ENCODE peak calls at places on chromosomes 2 and 18, in seven cellular contexts. One of them, this sample, is unnamed.
A peak's percentile ranks its signal among the peaks of the same experiment; 100 is the strongest.

GRCh38 chr2:96556441-96557330 is 20.1 kb downstream of the ARID5A start:
- DNase-seq in fibroblast of pulmonary artery: peak; percentile 56
- DNase-seq in BE2C: no peak
- DNase-seq in fibroblast of mammary gland: peak; percentile 96
- DNase-seq in HL-60: peak; percentile 14
- DNase-seq in psoas muscle: peak; percentile 56
- DNase-seq in adrenal gland: peak; percentile 87
- DNase-seq in this sample: peak; percentile 37

GRCh38 chr2:8277921-8278571 is 403.8 kb upstream of the ID2 start:
- DNase-seq in fibroblast of pulmonary artery: no peak
- DNase-seq in fibroblast of mammary gland: no peak
- DNase-seq in HL-60: no peak
- DNase-seq in psoas muscle: no peak
- DNase-seq in adrenal gland: no peak
- DNase-seq in BE2C: no peak
- DNase-seq in this sample: peak; percentile 77

GRCh38 chr2:223465793-223466192 is 136.4 kb downstream of the SCG2 start:
- DNase-seq in fibroblast of mammary gland: peak; percentile 100
- DNase-seq in fibroblast of pulmonary artery: peak; percentile 99
- DNase-seq in HL-60: peak; percentile 98
- DNase-seq in BE2C: no peak
- DNase-seq in psoas muscle: peak; percentile 85
- DNase-seq in adrenal gland: peak; percentile 91
- DNase-seq in this sample: no peak

GRCh38 chr18:44698518-44698917 is 17.8 kb downstream of the SETBP1 start:
- DNase-seq in HL-60: no peak
- DNase-seq in adrenal gland: no peak
- DNase-seq in fibroblast of mammary gland: no peak
- DNase-seq in psoas muscle: no peak
- DNase-seq in BE2C: no peak
- DNase-seq in fibroblast of pulmonary artery: no peak
- DNase-seq in this sample: no peak

GRCh38 chr2:218465987-218466633 is 47.2 kb downstream of the VIL1 start:
- DNase-seq in fibroblast of pulmonary artery: peak; percentile 60
- DNase-seq in adrenal gland: no peak
- DNase-seq in HL-60: no peak
- DNase-seq in fibroblast of mammary gland: peak; percentile 47
- DNase-seq in BE2C: no peak
- DNase-seq in psoas muscle: no peak
- DNase-seq in this sample: peak; percentile 9

GRCh38 chr2:8481463-8482009 is 200.3 kb upstream of the ID2 start:
- DNase-seq in psoas muscle: no peak
- DNase-seq in adrenal gland: no peak
- DNase-seq in fibroblast of pulmonary artery: no peak
- DNase-seq in HL-60: peak; percentile 69
- DNase-seq in BE2C: no peak
- DNase-seq in fibroblast of mammary gland: no peak
- DNase-seq in this sample: peak; percentile 82

GRCh38 chr2:210302326-210302725 is 12.6 kb downstream of the MYL1 start:
- DNase-seq in BE2C: no peak
- DNase-seq in psoas muscle: no peak
- DNase-seq in fibroblast of pulmonary artery: no peak
- DNase-seq in HL-60: no peak
- DNase-seq in fibroblast of mammary gland: no peak
- DNase-seq in adrenal gland: no peak
- DNase-seq in this sample: no peak

GRCh38 chr2:122078451-122078850 is 323.0 kb downstream of the TSN start:
- DNase-seq in HL-60: no peak
- DNase-seq in psoas muscle: no peak
- DNase-seq in BE2C: no peak
- DNase-seq in fibroblast of pulmonary artery: peak; percentile 76
- DNase-seq in fibroblast of mammary gland: no peak
- DNase-seq in adrenal gland: no peak
- DNase-seq in this sample: no peak

GRCh38 chr18:76568726-76569125 is 73.7 kb upstream of the ZNF516 start:
- DNase-seq in fibroblast of mammary gland: no peak
- DNase-seq in fibroblast of pulmonary artery: no peak
- DNase-seq in adrenal gland: no peak
- DNase-seq in BE2C: no peak
- DNase-seq in HL-60: peak; percentile 74
- DNase-seq in psoas muscle: no peak
- DNase-seq in this sample: no peak

GRCh38 chr18:32469190-32469611 is 1.5 kb downstream of the GAREM1 start:
- DNase-seq in HL-60: no peak
- DNase-seq in adrenal gland: peak; percentile 73
- DNase-seq in fibroblast of pulmonary artery: peak; percentile 50
- DNase-seq in BE2C: no peak
- DNase-seq in psoas muscle: peak; percentile 24
- DNase-seq in fibroblast of mammary gland: peak; percentile 55
- DNase-seq in this sample: no peak

GRCh38 chr2:25367296-25367695 is 25.6 kb upstream of the DNMT3A start:
- DNase-seq in psoas muscle: no peak
- DNase-seq in fibroblast of mammary gland: no peak
- DNase-seq in BE2C: no peak
- DNase-seq in adrenal gland: no peak
- DNase-seq in fibroblast of pulmonary artery: no peak
- DNase-seq in HL-60: no peak
- DNase-seq in this sample: no peak

GRCh38 chr2:5442736-5443135 is 249.4 kb upstream of the SOX11 start:
- DNase-seq in psoas muscle: no peak
- DNase-seq in adrenal gland: no peak
- DNase-seq in fibroblast of pulmonary artery: no peak
- DNase-seq in BE2C: no peak
- DNase-seq in HL-60: no peak
- DNase-seq in fibroblast of mammary gland: no peak
- DNase-seq in this sample: no peak

GRCh38 chr2:116510117-116510671 is 1304.3 kb upstream of the DDX18 start:
- DNase-seq in fibroblast of mammary gland: no peak
- DNase-seq in BE2C: no peak
- DNase-seq in HL-60: peak; percentile 3
- DNase-seq in fibroblast of pulmonary artery: peak; percentile 3
- DNase-seq in psoas muscle: no peak
- DNase-seq in adrenal gland: no peak
- DNase-seq in this sample: peak; percentile 2
- TF ChIP-seq CTCF in fibroblast of mammary gland: no peak
- TF ChIP-seq CTCF in BE2C: peak; percentile 43
- TF ChIP-seq CTCF in HL-60: no peak
- TF ChIP-seq CTCF in fibroblast of pulmonary artery: peak; percentile 24
- TF ChIP-seq CTCF in psoas muscle: no peak
- TF ChIP-seq CTCF in adrenal gland: no peak
- TF ChIP-seq CTCF in this sample: peak; percentile 11

GRCh38 chr2:227871375-227871788 is at the start of gene DAW1:
- DNase-seq in psoas muscle: peak; percentile 51
- DNase-seq in fibroblast of pulmonary artery: peak; percentile 84
- DNase-seq in HL-60: no peak
- DNase-seq in fibroblast of mammary gland: peak; percentile 59
- DNase-seq in adrenal gland: peak; percentile 42
- DNase-seq in BE2C: peak; percentile 69
- DNase-seq in this sample: peak; percentile 66
- H3K4me3 ChIP-seq in psoas muscle: peak within 1 kb of the TSS; percentile 35
- H3K4me3 ChIP-seq in fibroblast of pulmonary artery: peak within 1 kb of the TSS; percentile 55
- H3K4me3 ChIP-seq in HL-60: no peak within 1 kb of the TSS
- H3K4me3 ChIP-seq in fibroblast of mammary gland: peak within 1 kb of the TSS; percentile 47
- H3K4me3 ChIP-seq in adrenal gland: peak within 1 kb of the TSS; percentile 52
- H3K4me3 ChIP-seq in BE2C: peak within 1 kb of the TSS; percentile 32
- H3K4me3 ChIP-seq in this sample: no peak within 1 kb of the TSS

GRCh38 chr18:2821695-2822094 is 25.1 kb upstream of the EMILIN2 start:
- DNase-seq in psoas muscle: no peak
- DNase-seq in fibroblast of mammary gland: no peak
- DNase-seq in fibroblast of pulmonary artery: no peak
- DNase-seq in adrenal gland: no peak
- DNase-seq in HL-60: no peak
- DNase-seq in BE2C: no peak
- DNase-seq in this sample: no peak
- TF ChIP-seq CTCF in psoas muscle: no peak
- TF ChIP-seq CTCF in fibroblast of mammary gland: no peak
- TF ChIP-seq CTCF in fibroblast of pulmonary artery: no peak
- TF ChIP-seq CTCF in adrenal gland: no peak
- TF ChIP-seq CTCF in HL-60: no peak
- TF ChIP-seq CTCF in BE2C: no peak
- TF ChIP-seq CTCF in this sample: no peak

DNA sequence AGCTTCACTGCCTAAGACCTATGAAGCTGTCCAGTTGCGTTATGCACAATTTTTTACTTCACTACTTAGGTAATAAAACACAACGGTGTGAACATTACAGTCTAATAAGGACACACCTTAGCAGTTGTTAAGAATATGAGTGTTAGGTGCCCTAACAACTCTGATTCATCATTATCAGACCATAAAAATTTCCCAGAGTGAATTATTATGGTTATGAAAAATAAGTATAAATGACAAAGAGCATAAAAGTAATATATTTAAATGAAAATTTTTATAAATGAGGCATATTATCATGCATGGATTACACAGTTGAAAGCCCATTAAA is 250.3 kb downstream of the DSEL start:
- DNase-seq in fibroblast of pulmonary artery: no peak
- DNase-seq in adrenal gland: no peak
- DNase-seq in fibroblast of mammary gland: no peak
- DNase-seq in psoas muscle: no peak
- DNase-seq in HL-60: no peak
- DNase-seq in BE2C: no peak
- DNase-seq in this sample: no peak
- H3K4me3 ChIP-seq in fibroblast of pulmonary artery: no peak overlapping the region
- H3K4me3 ChIP-seq in adrenal gland: no peak overlapping the region
- H3K4me3 ChIP-seq in fibroblast of mammary gland: no peak overlapping the region
- H3K4me3 ChIP-seq in psoas muscle: no peak overlapping the region
- H3K4me3 ChIP-seq in HL-60: no peak overlapping the region
- H3K4me3 ChIP-seq in BE2C: no peak overlapping the region
- H3K4me3 ChIP-seq in this sample: no peak overlapping the region

GRCh38 chr18:34709104-34709503 is 994 bp upstream of the DTNA start:
- DNase-seq in psoas muscle: peak; percentile 27
- DNase-seq in fibroblast of mammary gland: peak; percentile 96
- DNase-seq in HL-60: no peak
- DNase-seq in BE2C: no peak
- DNase-seq in adrenal gland: peak; percentile 49
- DNase-seq in fibroblast of pulmonary artery: peak; percentile 88
- DNase-seq in this sample: no peak
- TF ChIP-seq CTCF in psoas muscle: no peak
- TF ChIP-seq CTCF in fibroblast of mammary gland: no peak
- TF ChIP-seq CTCF in HL-60: no peak
- TF ChIP-seq CTCF in BE2C: no peak
- TF ChIP-seq CTCF in adrenal gland: no peak
- TF ChIP-seq CTCF in fibroblast of pulmonary artery: no peak
- TF ChIP-seq CTCF in this sample: no peak

GRCh38 chr2:231674587-231675334 is 33.6 kb upstream of the PTMA start:
- DNase-seq in adrenal gland: peak; percentile 70
- DNase-seq in BE2C: peak; percentile 88
- DNase-seq in fibroblast of mammary gland: peak; percentile 34
- DNase-seq in HL-60: peak; percentile 85
- DNase-seq in fibroblast of pulmonary artery: peak; percentile 54
- DNase-seq in psoas muscle: peak; percentile 77
- DNase-seq in this sample: peak; percentile 89
- H3K4me3 ChIP-seq in adrenal gland: no peak overlapping the region
- H3K4me3 ChIP-seq in BE2C: no peak overlapping the region
- H3K4me3 ChIP-seq in fibroblast of mammary gland: no peak overlapping the region
- H3K4me3 ChIP-seq in HL-60: no peak overlapping the region
- H3K4me3 ChIP-seq in fibroblast of pulmonary artery: no peak overlapping the region
- H3K4me3 ChIP-seq in psoas muscle: no peak overlapping the region
- H3K4me3 ChIP-seq in this sample: peak overlapping the region; percentile 38

GRCh38 chr2:187051350-187051749 is 202.4 kb upstream of the ZSWIM2 start:
- DNase-seq in adrenal gland: no peak
- DNase-seq in HL-60: no peak
- DNase-seq in BE2C: no peak
- DNase-seq in psoas muscle: no peak
- DNase-seq in fibroblast of mammary gland: no peak
- DNase-seq in fibroblast of pulmonary artery: no peak
- DNase-seq in this sample: peak; percentile 33

GRCh38 chr2:187055463-187055862 is 206.5 kb upstream of the ZSWIM2 start:
- DNase-seq in fibroblast of pulmonary artery: peak; percentile 51
- DNase-seq in fibroblast of mammary gland: peak; percentile 52
- DNase-seq in BE2C: no peak
- DNase-seq in adrenal gland: peak; percentile 32
- DNase-seq in HL-60: peak; percentile 43
- DNase-seq in psoas muscle: peak; percentile 15
- DNase-seq in this sample: peak; percentile 38

GRCh38 chr2:187057466-187057865 is 208.5 kb upstream of the ZSWIM2 start:
- DNase-seq in HL-60: no peak
- DNase-seq in adrenal gland: no peak
- DNase-seq in BE2C: no peak
- DNase-seq in fibroblast of mammary gland: no peak
- DNase-seq in fibroblast of pulmonary artery: no peak
- DNase-seq in psoas muscle: no peak
- DNase-seq in this sample: no peak

GRCh38 chr2:187056416-187057333 is 207.7 kb upstream of the ZSWIM2 start:
- DNase-seq in HL-60: no peak
- DNase-seq in adrenal gland: no peak
- DNase-seq in fibroblast of mammary gland: no peak
- DNase-seq in psoas muscle: no peak
- DNase-seq in fibroblast of pulmonary artery: no peak
- DNase-seq in BE2C: no peak
- DNase-seq in this sample: no peak

DNA sequence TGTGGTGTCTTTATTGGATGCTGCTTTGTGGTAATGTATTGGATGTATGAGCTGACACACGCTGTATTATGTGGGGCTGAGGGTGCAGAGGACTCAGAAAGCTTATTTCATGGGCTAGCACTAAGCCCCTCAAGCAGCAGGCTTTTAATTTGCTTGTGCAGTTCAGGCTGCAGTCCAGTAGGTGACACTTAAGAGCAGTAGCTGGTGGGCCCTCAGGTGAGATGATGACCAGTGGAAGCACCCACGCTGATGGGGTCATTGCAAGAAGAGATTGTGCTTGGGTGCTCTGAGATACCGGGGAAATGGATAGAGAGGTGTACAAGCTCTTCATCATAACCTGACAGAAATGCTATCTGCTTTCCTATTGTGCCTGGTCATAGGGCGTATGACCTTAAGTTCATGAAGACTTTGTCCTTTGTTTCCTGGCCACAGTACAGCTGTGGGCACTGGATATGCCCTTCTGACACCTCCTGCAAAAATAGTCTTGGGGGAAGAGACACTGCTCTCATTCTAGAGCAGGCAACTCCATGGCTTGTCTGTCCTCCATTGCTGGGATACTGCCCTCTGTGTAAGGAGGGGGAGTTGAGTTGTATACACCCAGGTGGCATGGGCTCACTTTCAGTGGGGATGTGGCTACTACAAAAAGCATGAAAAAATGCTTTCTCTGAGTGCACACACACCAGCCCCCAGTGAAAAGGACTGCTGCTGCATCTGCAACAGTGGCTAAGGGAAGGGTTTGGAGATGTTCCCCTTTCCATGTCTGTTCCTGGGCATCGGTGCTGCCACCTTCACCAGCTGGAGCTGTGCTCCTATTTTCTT is 205.7 kb upstream of the ZSWIM2 start:
- DNase-seq in BE2C: no peak
- DNase-seq in HL-60: no peak
- DNase-seq in adrenal gland: no peak
- DNase-seq in fibroblast of mammary gland: peak; percentile 1
- DNase-seq in psoas muscle: no peak
- DNase-seq in fibroblast of pulmonary artery: no peak
- DNase-seq in this sample: peak; percentile 38
- TF ChIP-seq CTCF in BE2C: peak; percentile 16
- TF ChIP-seq CTCF in HL-60: no peak
- TF ChIP-seq CTCF in adrenal gland: no peak
- TF ChIP-seq CTCF in fibroblast of mammary gland: peak; percentile 12
- TF ChIP-seq CTCF in psoas muscle: no peak
- TF ChIP-seq CTCF in fibroblast of pulmonary artery: no peak
- TF ChIP-seq CTCF in this sample: peak; percentile 13